ENCODE peak calls at places on chromosome 2, in four cellular contexts. One of them, this sample, is unnamed.

GRCh38 chr2:207312006-207312356 is 146.2 kb upstream of the KLF7 start:
- DNase-seq in HepG2: no peak
- DNase-seq in K562: no peak
- DNase-seq in GM12878: no peak
- DNase-seq in this sample: no peak

GRCh38 chr2:173607601-173608311 is 253.1 kb downstream of the CDCA7 start:
- DNase-seq in HepG2: no peak
- DNase-seq in K562: no peak
- DNase-seq in GM12878: no peak
- DNase-seq in this sample: no peak

GRCh38 chr2:142130111-142131015 is 453 bp downstream of the LRP1B start:
- DNase-seq in HepG2: peak
- DNase-seq in K562: no peak
- DNase-seq in GM12878: no peak
- DNase-seq in this sample: peak

GRCh38 chr2:160491922-160492371 is 1.7 kb downstream of the RBMS1 start:
- DNase-seq in HepG2: peak
- DNase-seq in K562: no peak
- DNase-seq in GM12878: no peak
- DNase-seq in this sample: no peak

GRCh38 chr2:219987830-219988229 is 360.4 kb downstream of the SLC4A3 start:
- DNase-seq in HepG2: no peak
- DNase-seq in K562: no peak
- DNase-seq in GM12878: no peak
- DNase-seq in this sample: no peak

GRCh38 chr2:104487381-104487780 is 366.5 kb upstream of the POU3F3 start:
- DNase-seq in HepG2: no peak
- DNase-seq in K562: no peak
- DNase-seq in GM12878: no peak
- DNase-seq in this sample: no peak

GRCh38 chr2:98455494-98455976 is 10.9 kb downstream of the INPP4A start:
- DNase-seq in HepG2: no peak
- DNase-seq in K562: no peak
- DNase-seq in GM12878: peak
- DNase-seq in this sample: no peak

GRCh38 chr2:71560286-71561011 is 107.1 kb downstream of the DYSF start:
- DNase-seq in HepG2: no peak
- DNase-seq in K562: no peak
- DNase-seq in GM12878: no peak
- DNase-seq in this sample: peak

GRCh38 chr2:160324161-160324768 is 124.2 kb upstream of the ITGB6 start:
- DNase-seq in HepG2: peak
- DNase-seq in K562: peak
- DNase-seq in GM12878: no peak
- DNase-seq in this sample: peak

GRCh38 chr2:232693344-232693743 is 3.8 kb upstream of the GIGYF2 start:
- DNase-seq in HepG2: no peak
- DNase-seq in K562: no peak
- DNase-seq in GM12878: no peak
- DNase-seq in this sample: no peak

GRCh38 chr2:23380562-23381065 is 4.4 kb upstream of the KLHL29 start:
- DNase-seq in HepG2: no peak
- DNase-seq in K562: no peak
- DNase-seq in GM12878: peak
- DNase-seq in this sample: no peak

GRCh38 chr2:123747316-123747715 is 277.8 kb upstream of the CNTNAP5 start:
- DNase-seq in HepG2: no peak
- DNase-seq in K562: no peak
- DNase-seq in GM12878: no peak
- DNase-seq in this sample: no peak

GRCh38 chr2:65429799-65430514 is 2.4 kb downstream of the SPRED2 start:
- DNase-seq in HepG2: no peak
- DNase-seq in K562: no peak
- DNase-seq in GM12878: no peak
- DNase-seq in this sample: no peak

GRCh38 chr2:153870308-153870707 is 1.4 kb upstream of the GALNT13 start:
- DNase-seq in HepG2: peak
- DNase-seq in K562: no peak
- DNase-seq in GM12878: no peak
- DNase-seq in this sample: peak

GRCh38 chr2:237878321-237879057 is 19.1 kb downstream of the RAMP1 start:
- DNase-seq in HepG2: no peak
- DNase-seq in K562: no peak
- DNase-seq in GM12878: no peak
- DNase-seq in this sample: no peak

GRCh38 chr2:216539791-216540241 is 41.2 kb downstream of the RPL37A start:
- DNase-seq in HepG2: no peak
- DNase-seq in K562: no peak
- DNase-seq in GM12878: peak
- DNase-seq in this sample: no peak

GRCh38 chr2:109138449-109138848 is 9.4 kb downstream of the SH3RF3 start:
- DNase-seq in HepG2: no peak
- DNase-seq in K562: no peak
- DNase-seq in GM12878: no peak
- DNase-seq in this sample: no peak

GRCh38 chr2:203960791-203961190 is 24.2 kb downstream of the ICOS start:
- DNase-seq in HepG2: no peak
- DNase-seq in K562: no peak
- DNase-seq in GM12878: no peak
- DNase-seq in this sample: no peak

GRCh38 chr2:6647028-6647427 is 218.7 kb downstream of the CMPK2 start:
- DNase-seq in HepG2: no peak
- DNase-seq in K562: no peak
- DNase-seq in GM12878: no peak
- DNase-seq in this sample: no peak

GRCh38 chr2:47265751-47266231 is 110.7 kb upstream of the STPG4 start:
- DNase-seq in HepG2: no peak
- DNase-seq in K562: no peak
- DNase-seq in GM12878: no peak
- DNase-seq in this sample: no peak

GRCh38 chr2:20668470-20668869 is 1.5 kb downstream of the GDF7 start:
- DNase-seq in HepG2: no peak
- DNase-seq in K562: no peak
- DNase-seq in GM12878: no peak
- DNase-seq in this sample: no peak

GRCh38 chr2:211132586-211132985 is 576.2 kb downstream of the CPS1 start:
- DNase-seq in HepG2: no peak
- DNase-seq in K562: no peak
- DNase-seq in GM12878: no peak
- DNase-seq in this sample: no peak

GRCh38 chr2:74041182-74041581 is 56.5 kb downstream of the TET3 start:
- DNase-seq in HepG2: no peak
- DNase-seq in K562: peak
- DNase-seq in GM12878: no peak
- DNase-seq in this sample: no peak

GRCh38 chr2:88038263-88039105 is 17.1 kb downstream of the KRCC1 start:
- DNase-seq in HepG2: peak
- DNase-seq in K562: no peak
- DNase-seq in GM12878: no peak
- DNase-seq in this sample: no peak

GRCh38 chr2:59029058-59029457 is 787.9 kb upstream of the FANCL start:
- DNase-seq in HepG2: no peak
- DNase-seq in K562: no peak
- DNase-seq in GM12878: no peak
- DNase-seq in this sample: no peak

DNA sequence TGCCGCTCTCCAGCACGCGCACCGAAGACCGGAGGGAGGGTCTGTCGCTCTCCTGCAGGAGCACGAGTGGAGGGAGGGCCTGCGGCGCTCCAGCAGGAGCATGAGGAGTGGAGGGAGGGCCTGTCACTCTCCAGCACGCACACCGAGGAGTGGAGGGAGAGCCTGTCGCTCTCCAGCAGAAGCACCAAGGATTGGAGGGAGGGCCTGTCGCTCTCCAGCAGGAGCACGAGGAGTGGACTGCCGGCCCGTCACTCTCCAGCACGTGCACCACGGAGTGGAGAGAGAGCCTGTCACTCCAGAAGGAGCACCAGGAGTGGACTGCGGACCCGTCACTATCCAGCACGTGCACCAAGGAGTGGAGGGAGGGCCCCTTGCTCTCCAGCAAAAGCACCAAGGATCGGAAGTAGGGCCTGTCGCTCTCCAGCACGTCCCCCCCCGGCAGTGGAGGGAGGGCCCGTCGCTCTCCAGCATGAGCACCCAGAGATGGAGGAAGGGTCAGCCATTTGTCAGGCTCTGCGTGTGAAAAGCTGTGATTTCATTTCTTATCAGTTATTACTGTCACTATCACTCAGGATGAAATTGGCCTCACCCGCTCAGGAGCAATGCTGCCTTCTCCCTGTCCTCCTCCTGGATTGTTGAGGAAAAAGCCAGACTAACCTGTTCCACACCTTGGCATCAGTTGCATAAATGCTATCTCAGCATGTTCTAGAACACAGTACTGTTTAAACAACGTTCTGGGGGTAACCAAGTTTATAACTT is 35.9 kb downstream of the ADI1 start:
- DNase-seq in HepG2: no peak
- DNase-seq in K562: no peak
- DNase-seq in GM12878: no peak
- DNase-seq in this sample: no peak
- TF ChIP-seq FOXK2 in HepG2: no peak
- TF ChIP-seq FOXK2 in K562: no peak
- TF ChIP-seq FOXK2 in GM12878: no peak
- TF ChIP-seq FOXK2 in this sample: no peak

GRCh38 chr2:205680067-205680466 is 2.2 kb upstream of the NRP2 start:
- DNase-seq in HepG2: peak
- DNase-seq in K562: peak
- DNase-seq in GM12878: no peak
- DNase-seq in this sample: peak

GRCh38 chr2:205682239-205683021 is at the start of gene NRP2:
- DNase-seq in HepG2: peak
- DNase-seq in K562: peak
- DNase-seq in GM12878: no peak
- DNase-seq in this sample: peak

GRCh38 chr2:205683179-205683978 is 1.1 kb downstream of the NRP2 start:
- DNase-seq in HepG2: no peak
- DNase-seq in K562: no peak
- DNase-seq in GM12878: no peak
- DNase-seq in this sample: no peak

GRCh38 chr2:205680903-205681302 is 1.4 kb upstream of the NRP2 start:
- DNase-seq in HepG2: no peak
- DNase-seq in K562: no peak
- DNase-seq in GM12878: no peak
- DNase-seq in this sample: no peak

GRCh38 chr2:205681836-205682238 is 464 bp upstream of the NRP2 start:
- DNase-seq in HepG2: no peak
- DNase-seq in K562: no peak
- DNase-seq in GM12878: no peak
- DNase-seq in this sample: peak
- TF ChIP-seq FOXK2 in HepG2: no peak
- TF ChIP-seq FOXK2 in K562: no peak
- TF ChIP-seq FOXK2 in GM12878: no peak
- TF ChIP-seq FOXK2 in this sample: no peak

GRCh38 chr2:27781496-27781895 is 10.0 kb downstream of the MRPL33 start:
- DNase-seq in HepG2: no peak
- DNase-seq in K562: no peak
- DNase-seq in GM12878: no peak
- DNase-seq in this sample: no peak

GRCh38 chr2:27773959-27774358 is 2.4 kb downstream of the MRPL33 start:
- DNase-seq in HepG2: no peak
- DNase-seq in K562: no peak
- DNase-seq in GM12878: no peak
- DNase-seq in this sample: no peak

GRCh38 chr2:27776696-27777095 is 5.2 kb downstream of the MRPL33 start:
- DNase-seq in HepG2: no peak
- DNase-seq in K562: no peak
- DNase-seq in GM12878: no peak
- DNase-seq in this sample: no peak

GRCh38 chr2:27776097-27776496 is 4.6 kb downstream of the MRPL33 start:
- DNase-seq in HepG2: no peak
- DNase-seq in K562: no peak
- DNase-seq in GM12878: no peak
- DNase-seq in this sample: no peak

GRCh38 chr2:27779417-27780055 is 8.0 kb downstream of the MRPL33 start:
- DNase-seq in HepG2: no peak
- DNase-seq in K562: no peak
- DNase-seq in GM12878: no peak
- DNase-seq in this sample: no peak
- TF ChIP-seq FOXK2 in HepG2: no peak
- TF ChIP-seq FOXK2 in K562: no peak
- TF ChIP-seq FOXK2 in GM12878: no peak
- TF ChIP-seq FOXK2 in this sample: no peak

GRCh38 chr2:100422320-100422719 is 4.9 kb upstream of the CHST10 start:
- DNase-seq in HepG2: peak
- DNase-seq in K562: peak
- DNase-seq in GM12878: no peak
- DNase-seq in this sample: peak
- TF ChIP-seq FOXK2 in HepG2: no peak
- TF ChIP-seq FOXK2 in K562: no peak
- TF ChIP-seq FOXK2 in GM12878: no peak
- TF ChIP-seq FOXK2 in this sample: no peak

DNA sequence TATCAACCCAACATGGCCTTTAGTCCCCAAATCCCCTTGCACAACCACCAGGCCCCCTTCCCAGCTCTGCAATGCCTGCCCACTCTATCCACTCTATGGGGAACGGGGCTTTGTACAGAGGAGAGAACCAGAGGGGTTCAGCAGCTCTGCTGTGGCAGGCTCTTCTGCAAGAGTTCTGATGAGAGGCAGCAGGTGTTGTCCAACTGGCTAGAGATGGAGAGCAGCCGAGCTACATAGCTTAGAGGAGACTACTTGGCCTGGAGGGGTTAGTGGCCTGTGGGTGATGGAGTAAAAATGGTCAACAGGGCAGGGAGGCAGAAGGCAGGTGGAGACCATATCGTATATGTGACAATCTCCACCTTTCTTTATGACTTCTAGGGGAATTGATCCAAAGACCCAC is 103.0 kb downstream of the QPCT start:
- DNase-seq in HepG2: no peak
- DNase-seq in K562: no peak
- DNase-seq in GM12878: no peak
- DNase-seq in this sample: no peak
- TF ChIP-seq FOXK2 in HepG2: no peak
- TF ChIP-seq FOXK2 in K562: no peak
- TF ChIP-seq FOXK2 in GM12878: no peak
- TF ChIP-seq FOXK2 in this sample: no peak

DNA sequence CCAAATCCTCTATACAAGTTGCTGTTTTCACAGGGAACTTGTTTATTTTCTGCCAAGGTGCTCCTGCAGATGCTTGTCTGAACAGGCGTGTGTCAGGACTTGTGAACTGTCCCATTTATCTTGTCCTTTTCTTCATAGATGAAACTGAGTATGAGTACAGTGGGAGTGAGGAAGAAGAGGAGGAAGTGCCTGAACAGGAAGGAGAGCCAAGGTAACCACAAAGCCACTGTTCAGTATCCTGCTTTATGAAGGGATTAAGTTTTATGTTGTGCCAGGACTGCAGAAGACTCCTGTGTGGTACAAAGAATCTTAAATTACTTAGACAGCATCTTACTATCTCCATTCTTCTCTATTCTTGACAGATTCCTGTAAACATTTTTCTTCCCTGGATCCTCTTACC is 145.0 kb downstream of the MAP4K4 start:
- DNase-seq in HepG2: no peak
- DNase-seq in K562: no peak
- DNase-seq in GM12878: no peak
- DNase-seq in this sample: no peak
- TF ChIP-seq FOXK2 in HepG2: no peak
- TF ChIP-seq FOXK2 in K562: no peak
- TF ChIP-seq FOXK2 in GM12878: no peak
- TF ChIP-seq FOXK2 in this sample: no peak

This sample was measured in HEK293T.